ENCODE peak calls at places on chromosomes 4 and X, in eight cellular contexts. One of them, this sample, is unnamed.

GRCh38 chr4:27861802-27862201 is 1001.2 kb downstream of the STIM2 start:
- DNase-seq in ovary: no peak
- DNase-seq in GM13977: peak
- DNase-seq in uterus: no peak
- DNase-seq in IMR-90: peak
- DNase-seq in progenitor cell of endocrine pancreas: no peak
- DNase-seq in nephron progenitor cell: no peak
- DNase-seq in OCI-LY7: no peak
- DNase-seq in this sample: no peak

GRCh38 chrX:154443479-154443910 is 446 bp upstream of the FAM50A start:
- DNase-seq in IMR-90: no peak
- DNase-seq in GM13977: no peak
- DNase-seq in uterus: no peak
- DNase-seq in nephron progenitor cell: no peak
- DNase-seq in progenitor cell of endocrine pancreas: no peak
- DNase-seq in ovary: no peak
- DNase-seq in OCI-LY7: no peak
- DNase-seq in this sample: no peak

GRCh38 chr4:42733380-42733779 is 76.5 kb upstream of the ATP8A1 start:
- DNase-seq in IMR-90: no peak
- DNase-seq in uterus: no peak
- DNase-seq in progenitor cell of endocrine pancreas: no peak
- DNase-seq in ovary: no peak
- DNase-seq in OCI-LY7: no peak
- DNase-seq in GM13977: no peak
- DNase-seq in nephron progenitor cell: no peak
- DNase-seq in this sample: no peak

GRCh38 chr4:156686120-156686519 is 285.5 kb downstream of the PDGFC start:
- DNase-seq in ovary: no peak
- DNase-seq in uterus: no peak
- DNase-seq in progenitor cell of endocrine pancreas: no peak
- DNase-seq in IMR-90: peak
- DNase-seq in nephron progenitor cell: peak
- DNase-seq in OCI-LY7: no peak
- DNase-seq in GM13977: no peak
- DNase-seq in this sample: no peak

GRCh38 chr4:186002853-186003252 is 66.1 kb upstream of the TLR3 start:
- DNase-seq in ovary: no peak
- DNase-seq in uterus: no peak
- DNase-seq in GM13977: no peak
- DNase-seq in nephron progenitor cell: no peak
- DNase-seq in progenitor cell of endocrine pancreas: no peak
- DNase-seq in IMR-90: no peak
- DNase-seq in OCI-LY7: no peak
- DNase-seq in this sample: no peak

GRCh38 chr4:128462104-128462783 is 174.6 kb upstream of the PGRMC2 start:
- DNase-seq in IMR-90: no peak
- DNase-seq in GM13977: no peak
- DNase-seq in uterus: no peak
- DNase-seq in progenitor cell of endocrine pancreas: no peak
- DNase-seq in OCI-LY7: no peak
- DNase-seq in ovary: no peak
- DNase-seq in nephron progenitor cell: no peak
- DNase-seq in this sample: no peak

GRCh38 chr4:128288689-128289106 is 1.1 kb upstream of the PGRMC2 start:
- DNase-seq in uterus: no peak
- DNase-seq in progenitor cell of endocrine pancreas: no peak
- DNase-seq in ovary: no peak
- DNase-seq in IMR-90: peak
- DNase-seq in nephron progenitor cell: no peak
- DNase-seq in OCI-LY7: peak
- DNase-seq in GM13977: peak
- DNase-seq in this sample: peak

GRCh38 chr4:88077911-88078310 is 70.5 kb downstream of the PKD2 start:
- DNase-seq in OCI-LY7: no peak
- DNase-seq in nephron progenitor cell: no peak
- DNase-seq in ovary: peak
- DNase-seq in uterus: no peak
- DNase-seq in GM13977: no peak
- DNase-seq in progenitor cell of endocrine pancreas: no peak
- DNase-seq in IMR-90: no peak
- DNase-seq in this sample: no peak

GRCh38 chr4:185134176-185134869 is 8.7 kb upstream of the SLC25A4 start:
- DNase-seq in progenitor cell of endocrine pancreas: no peak
- DNase-seq in IMR-90: peak
- DNase-seq in nephron progenitor cell: no peak
- DNase-seq in GM13977: peak
- DNase-seq in uterus: no peak
- DNase-seq in ovary: no peak
- DNase-seq in OCI-LY7: peak
- DNase-seq in this sample: no peak

GRCh38 chr4:26892480-26893150 is 32.0 kb downstream of the STIM2 start:
- DNase-seq in progenitor cell of endocrine pancreas: no peak
- DNase-seq in OCI-LY7: no peak
- DNase-seq in IMR-90: no peak
- DNase-seq in nephron progenitor cell: no peak
- DNase-seq in ovary: no peak
- DNase-seq in GM13977: no peak
- DNase-seq in uterus: no peak
- DNase-seq in this sample: no peak

GRCh38 chrX:10617964-10618342 is 2.4 kb downstream of the MID1 start:
- DNase-seq in IMR-90: peak
- DNase-seq in uterus: no peak
- DNase-seq in OCI-LY7: no peak
- DNase-seq in ovary: no peak
- DNase-seq in GM13977: no peak
- DNase-seq in progenitor cell of endocrine pancreas: no peak
- DNase-seq in nephron progenitor cell: peak
- DNase-seq in this sample: no peak

GRCh38 chr4:71368906-71369305 is 30.1 kb downstream of the SLC4A4 start:
- DNase-seq in GM13977: no peak
- DNase-seq in IMR-90: no peak
- DNase-seq in progenitor cell of endocrine pancreas: no peak
- DNase-seq in OCI-LY7: no peak
- DNase-seq in nephron progenitor cell: no peak
- DNase-seq in ovary: no peak
- DNase-seq in uterus: no peak
- DNase-seq in this sample: no peak

DNA sequence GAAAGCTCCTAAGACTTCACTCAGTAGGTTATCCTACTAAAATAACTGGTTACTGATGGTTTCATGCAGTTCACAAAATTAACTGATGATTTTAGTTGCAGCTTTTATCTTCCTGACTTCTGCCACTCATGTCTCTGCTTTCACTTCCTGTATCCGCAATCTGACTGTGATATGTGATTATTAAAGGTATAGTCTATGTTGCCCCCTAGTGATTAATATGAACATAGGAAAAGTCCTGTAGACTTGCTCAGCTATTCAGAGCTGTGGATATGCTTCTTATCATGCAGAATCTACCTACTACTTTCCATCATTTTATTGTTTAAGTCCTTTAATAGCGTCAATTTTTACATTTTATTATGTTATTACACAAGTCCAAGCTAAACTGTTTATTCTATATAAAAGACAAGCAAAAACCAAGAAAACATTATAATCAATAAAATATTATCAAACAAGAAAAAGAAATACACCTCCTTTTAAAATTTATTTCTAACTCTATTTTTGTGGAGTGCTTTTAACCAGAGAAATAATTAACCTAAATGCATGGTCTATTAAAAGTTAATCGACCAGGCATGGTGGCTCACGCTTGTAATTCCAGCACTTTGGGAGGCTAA is 40.6 kb upstream of the TLR2 start:
- DNase-seq in uterus: no peak
- DNase-seq in IMR-90: peak
- DNase-seq in progenitor cell of endocrine pancreas: no peak
- DNase-seq in GM13977: peak
- DNase-seq in nephron progenitor cell: no peak
- DNase-seq in OCI-LY7: peak
- DNase-seq in ovary: no peak
- DNase-seq in this sample: no peak
- TF ChIP-seq CTCF in uterus: peak
- TF ChIP-seq CTCF in IMR-90: peak
- TF ChIP-seq CTCF in progenitor cell of endocrine pancreas: peak
- TF ChIP-seq CTCF in GM13977: peak
- TF ChIP-seq CTCF in nephron progenitor cell: peak
- TF ChIP-seq CTCF in OCI-LY7: peak
- TF ChIP-seq CTCF in ovary: no peak
- TF ChIP-seq CTCF in this sample: no peak

DNA sequence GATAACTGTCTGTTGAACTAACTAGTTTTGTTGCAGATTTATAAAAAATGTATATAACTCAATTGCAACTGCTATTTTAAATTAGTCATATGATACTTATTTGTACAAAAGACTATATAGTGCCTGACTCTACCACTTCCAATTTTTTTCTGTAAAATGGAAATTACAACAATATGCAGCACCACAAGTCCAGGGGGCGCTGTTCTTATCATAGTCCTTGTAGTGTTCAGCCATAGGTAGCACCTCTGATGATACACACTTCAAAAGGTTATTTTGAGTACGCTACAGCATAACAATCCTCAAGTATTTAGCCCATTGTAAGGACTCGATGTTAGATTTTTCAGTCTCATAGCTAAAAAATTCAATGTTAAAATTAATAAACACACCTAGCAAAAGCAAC is 174.9 kb downstream of the CORIN start:
- DNase-seq in GM13977: no peak
- DNase-seq in nephron progenitor cell: peak
- DNase-seq in ovary: no peak
- DNase-seq in progenitor cell of endocrine pancreas: no peak
- DNase-seq in OCI-LY7: peak
- DNase-seq in uterus: no peak
- DNase-seq in IMR-90: no peak
- DNase-seq in this sample: peak
- TF ChIP-seq CTCF in GM13977: peak
- TF ChIP-seq CTCF in nephron progenitor cell: peak
- TF ChIP-seq CTCF in ovary: no peak
- TF ChIP-seq CTCF in progenitor cell of endocrine pancreas: peak
- TF ChIP-seq CTCF in OCI-LY7: peak
- TF ChIP-seq CTCF in uterus: no peak
- TF ChIP-seq CTCF in IMR-90: peak
- TF ChIP-seq CTCF in this sample: peak

GRCh38 chrX:20531667-20532066 is 265.0 kb upstream of the RPS6KA3 start:
- DNase-seq in GM13977: no peak
- DNase-seq in IMR-90: peak
- DNase-seq in ovary: no peak
- DNase-seq in uterus: no peak
- DNase-seq in progenitor cell of endocrine pancreas: no peak
- DNase-seq in OCI-LY7: no peak
- DNase-seq in nephron progenitor cell: no peak
- DNase-seq in this sample: no peak

GRCh38 chrX:20529301-20529700 is 262.6 kb upstream of the RPS6KA3 start:
- DNase-seq in IMR-90: no peak
- DNase-seq in uterus: no peak
- DNase-seq in nephron progenitor cell: no peak
- DNase-seq in progenitor cell of endocrine pancreas: no peak
- DNase-seq in GM13977: no peak
- DNase-seq in ovary: no peak
- DNase-seq in OCI-LY7: no peak
- DNase-seq in this sample: no peak

GRCh38 chrX:20529711-20530110 is 263.0 kb upstream of the RPS6KA3 start:
- DNase-seq in IMR-90: no peak
- DNase-seq in OCI-LY7: no peak
- DNase-seq in ovary: no peak
- DNase-seq in GM13977: no peak
- DNase-seq in nephron progenitor cell: no peak
- DNase-seq in progenitor cell of endocrine pancreas: no peak
- DNase-seq in uterus: no peak
- DNase-seq in this sample: no peak

GRCh38 chrX:20527458-20528099 is 260.9 kb upstream of the RPS6KA3 start:
- DNase-seq in nephron progenitor cell: no peak
- DNase-seq in progenitor cell of endocrine pancreas: no peak
- DNase-seq in OCI-LY7: peak
- DNase-seq in uterus: no peak
- DNase-seq in GM13977: peak
- DNase-seq in ovary: peak
- DNase-seq in IMR-90: peak
- DNase-seq in this sample: no peak

DNA sequence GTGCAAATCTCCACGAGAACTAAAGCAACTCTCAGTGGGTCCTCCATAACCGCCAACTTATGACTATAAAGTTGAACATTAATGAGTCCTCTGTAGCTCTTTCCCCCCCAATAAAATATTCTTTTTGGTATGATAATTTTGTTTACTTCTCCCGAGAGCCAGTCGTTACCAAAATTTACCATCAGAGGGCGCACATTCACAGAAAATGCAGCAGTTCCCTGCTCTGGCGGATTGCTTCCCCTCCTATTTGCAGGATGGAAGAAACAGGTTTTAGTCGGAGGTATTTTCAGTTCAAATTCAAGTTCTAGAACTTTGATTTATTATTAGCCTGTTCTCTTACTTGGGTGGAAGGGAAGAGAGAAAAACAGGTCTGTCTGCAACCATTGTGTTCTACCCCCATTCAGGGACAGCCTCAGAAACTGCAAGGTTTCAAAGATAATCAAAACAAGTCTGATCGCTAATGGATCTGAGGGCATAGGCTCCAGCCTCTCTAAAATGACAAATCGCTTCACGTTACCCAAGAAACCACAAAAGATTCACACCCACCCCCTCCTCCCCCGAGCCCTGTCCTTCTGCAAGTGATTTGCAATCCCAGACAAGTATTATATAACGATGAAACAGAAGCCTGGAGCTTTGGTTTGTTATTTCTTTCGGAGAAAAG is 263.7 kb upstream of the RPS6KA3 start:
- DNase-seq in GM13977: peak
- DNase-seq in OCI-LY7: peak
- DNase-seq in progenitor cell of endocrine pancreas: peak
- DNase-seq in uterus: peak
- DNase-seq in IMR-90: peak
- DNase-seq in ovary: peak
- DNase-seq in nephron progenitor cell: peak
- DNase-seq in this sample: peak
- TF ChIP-seq CTCF in GM13977: peak
- TF ChIP-seq CTCF in OCI-LY7: peak
- TF ChIP-seq CTCF in progenitor cell of endocrine pancreas: peak
- TF ChIP-seq CTCF in uterus: peak
- TF ChIP-seq CTCF in IMR-90: peak
- TF ChIP-seq CTCF in ovary: peak
- TF ChIP-seq CTCF in nephron progenitor cell: peak
- TF ChIP-seq CTCF in this sample: peak

DNA sequence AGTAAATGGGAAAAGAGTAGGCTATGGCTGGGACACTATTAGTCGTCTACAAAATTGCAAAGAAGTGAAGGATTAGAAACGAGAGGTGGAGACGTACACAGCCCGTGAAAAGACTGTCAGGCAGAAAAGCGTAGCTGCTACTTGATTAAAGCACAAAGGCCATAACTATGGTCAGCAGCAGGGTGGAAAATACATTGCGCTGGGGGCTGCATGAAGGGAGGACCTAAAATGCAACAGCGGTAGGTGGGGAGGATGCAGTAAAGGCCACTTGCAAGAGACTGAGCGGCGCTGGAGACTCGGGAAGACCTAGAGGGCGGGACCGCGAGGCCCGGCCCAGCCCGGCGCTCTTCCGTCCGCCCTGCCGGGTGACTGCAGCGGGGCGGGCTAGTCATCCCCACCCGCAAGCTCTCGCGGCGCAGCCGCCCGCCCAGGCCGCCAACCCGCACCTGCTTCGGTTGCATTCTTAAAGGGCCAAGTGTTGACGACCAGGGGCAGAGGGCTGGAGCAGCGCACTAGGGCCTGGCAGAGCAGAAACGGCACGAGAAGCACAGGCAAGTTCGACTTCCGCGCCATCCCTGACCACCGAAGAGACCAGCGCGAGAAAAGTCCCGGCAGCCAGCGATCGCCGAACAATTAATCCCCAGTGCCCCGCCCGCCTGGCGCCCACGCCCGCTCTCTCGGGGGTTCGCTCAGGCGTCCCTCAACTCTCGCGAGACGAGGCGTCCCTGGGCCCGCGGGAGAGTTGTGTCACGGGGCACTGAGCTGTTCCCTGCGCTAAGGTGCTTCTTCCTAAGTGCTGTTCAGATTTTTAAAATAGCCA is at the start of gene AGA:
- DNase-seq in ovary: peak
- DNase-seq in IMR-90: peak
- DNase-seq in nephron progenitor cell: peak
- DNase-seq in OCI-LY7: peak
- DNase-seq in GM13977: peak
- DNase-seq in progenitor cell of endocrine pancreas: peak
- DNase-seq in uterus: peak
- DNase-seq in this sample: peak
- TF ChIP-seq CTCF in ovary: no peak
- TF ChIP-seq CTCF in IMR-90: no peak
- TF ChIP-seq CTCF in nephron progenitor cell: no peak
- TF ChIP-seq CTCF in OCI-LY7: no peak
- TF ChIP-seq CTCF in GM13977: no peak
- TF ChIP-seq CTCF in progenitor cell of endocrine pancreas: no peak
- TF ChIP-seq CTCF in uterus: peak
- TF ChIP-seq CTCF in this sample: no peak